ENCODE peak calls at places on chromosomes 16 and 17, in nine cellular contexts. One of them, this sample, is unnamed.

GRCh38 chr17:10130733-10131132 is 67.7 kb downstream of the GAS7 start:
- DNase-seq in esophagus muscularis mucosa: no peak
- DNase-seq in HFFc6: peak
- DNase-seq in bronchial epithelial cell: no peak
- DNase-seq in IMR-90: peak
- DNase-seq in dorsolateral prefrontal cortex: no peak
- DNase-seq in psoas muscle: no peak
- DNase-seq in AG09319: no peak
- DNase-seq in left ventricle myocardium inferior: no peak
- DNase-seq in this sample: no peak

GRCh38 chr17:30586818-30587595 is 109.8 kb downstream of the GOSR1 start:
- DNase-seq in esophagus muscularis mucosa: no peak
- DNase-seq in HFFc6: peak
- DNase-seq in bronchial epithelial cell: peak
- DNase-seq in IMR-90: peak
- DNase-seq in dorsolateral prefrontal cortex: no peak
- DNase-seq in psoas muscle: no peak
- DNase-seq in AG09319: no peak
- DNase-seq in left ventricle myocardium inferior: no peak
- DNase-seq in this sample: peak

GRCh38 chr17:12431188-12431587 is 234.5 kb upstream of the MYOCD start:
- DNase-seq in esophagus muscularis mucosa: no peak
- DNase-seq in HFFc6: no peak
- DNase-seq in bronchial epithelial cell: no peak
- DNase-seq in IMR-90: no peak
- DNase-seq in dorsolateral prefrontal cortex: no peak
- DNase-seq in psoas muscle: no peak
- DNase-seq in AG09319: no peak
- DNase-seq in left ventricle myocardium inferior: no peak
- DNase-seq in this sample: no peak

GRCh38 chr16:28491080-28491969 is 549 bp downstream of the CLN3 start:
- DNase-seq in esophagus muscularis mucosa: peak
- DNase-seq in HFFc6: peak
- DNase-seq in bronchial epithelial cell: peak
- DNase-seq in IMR-90: no peak
- DNase-seq in dorsolateral prefrontal cortex: no peak
- DNase-seq in psoas muscle: peak
- DNase-seq in AG09319: no peak
- DNase-seq in left ventricle myocardium inferior: peak
- DNase-seq in this sample: peak

GRCh38 chr17:12180644-12181261 is 160.1 kb downstream of the MAP2K4 start:
- DNase-seq in esophagus muscularis mucosa: no peak
- DNase-seq in HFFc6: peak
- DNase-seq in bronchial epithelial cell: peak
- DNase-seq in IMR-90: peak
- DNase-seq in dorsolateral prefrontal cortex: no peak
- DNase-seq in psoas muscle: no peak
- DNase-seq in AG09319: peak
- DNase-seq in left ventricle myocardium inferior: no peak
- DNase-seq in this sample: peak

GRCh38 chr17:28268610-28269313 is 50.2 kb upstream of the TMEM97 start:
- DNase-seq in esophagus muscularis mucosa: no peak
- DNase-seq in HFFc6: no peak
- DNase-seq in bronchial epithelial cell: no peak
- DNase-seq in IMR-90: no peak
- DNase-seq in dorsolateral prefrontal cortex: no peak
- DNase-seq in psoas muscle: no peak
- DNase-seq in AG09319: no peak
- DNase-seq in left ventricle myocardium inferior: no peak
- DNase-seq in this sample: no peak

GRCh38 chr17:57945999-57946797 is 9.0 kb downstream of the CUEDC1 start:
- DNase-seq in esophagus muscularis mucosa: no peak
- DNase-seq in HFFc6: peak
- DNase-seq in bronchial epithelial cell: peak
- DNase-seq in IMR-90: peak
- DNase-seq in dorsolateral prefrontal cortex: no peak
- DNase-seq in psoas muscle: no peak
- DNase-seq in AG09319: no peak
- DNase-seq in left ventricle myocardium inferior: no peak
- DNase-seq in this sample: peak

GRCh38 chr16:81366316-81366932 is 51.7 kb downstream of the GAN start:
- DNase-seq in esophagus muscularis mucosa: no peak
- DNase-seq in HFFc6: peak
- DNase-seq in bronchial epithelial cell: peak
- DNase-seq in IMR-90: peak
- DNase-seq in dorsolateral prefrontal cortex: no peak
- DNase-seq in psoas muscle: no peak
- DNase-seq in AG09319: peak
- DNase-seq in left ventricle myocardium inferior: no peak
- DNase-seq in this sample: peak

GRCh38 chr17:19739241-19740201 is 8.6 kb downstream of the ALDH3A1 start:
- DNase-seq in esophagus muscularis mucosa: no peak
- DNase-seq in HFFc6: no peak
- DNase-seq in bronchial epithelial cell: no peak
- DNase-seq in IMR-90: no peak
- DNase-seq in dorsolateral prefrontal cortex: no peak
- DNase-seq in psoas muscle: no peak
- DNase-seq in AG09319: no peak
- DNase-seq in left ventricle myocardium inferior: no peak
- DNase-seq in this sample: no peak

GRCh38 chr16:72763927-72764628 is 283.9 kb downstream of the ZFHX3 start:
- DNase-seq in esophagus muscularis mucosa: no peak
- DNase-seq in HFFc6: no peak
- DNase-seq in bronchial epithelial cell: no peak
- DNase-seq in IMR-90: no peak
- DNase-seq in dorsolateral prefrontal cortex: no peak
- DNase-seq in psoas muscle: no peak
- DNase-seq in AG09319: no peak
- DNase-seq in left ventricle myocardium inferior: no peak
- DNase-seq in this sample: no peak

GRCh38 chr17:73156887-73157870 is 7.6 kb upstream of the SSTR2 start:
- DNase-seq in esophagus muscularis mucosa: no peak
- DNase-seq in HFFc6: no peak
- DNase-seq in bronchial epithelial cell: no peak
- DNase-seq in IMR-90: no peak
- DNase-seq in dorsolateral prefrontal cortex: no peak
- DNase-seq in psoas muscle: no peak
- DNase-seq in AG09319: no peak
- DNase-seq in left ventricle myocardium inferior: no peak
- DNase-seq in this sample: no peak

GRCh38 chr17:64357191-64357981 is 33.3 kb downstream of the PECAM1 start:
- DNase-seq in esophagus muscularis mucosa: peak
- DNase-seq in HFFc6: peak
- DNase-seq in bronchial epithelial cell: peak
- DNase-seq in IMR-90: peak
- DNase-seq in dorsolateral prefrontal cortex: peak
- DNase-seq in psoas muscle: peak
- DNase-seq in AG09319: peak
- DNase-seq in left ventricle myocardium inferior: peak
- DNase-seq in this sample: peak
- TF ChIP-seq CTCF in esophagus muscularis mucosa: no peak
- TF ChIP-seq CTCF in HFFc6: no peak
- TF ChIP-seq CTCF in bronchial epithelial cell: no peak
- TF ChIP-seq CTCF in IMR-90: no peak
- TF ChIP-seq CTCF in dorsolateral prefrontal cortex: no peak
- TF ChIP-seq CTCF in psoas muscle: no peak
- TF ChIP-seq CTCF in AG09319: no peak
- TF ChIP-seq CTCF in left ventricle myocardium inferior: no peak
- TF ChIP-seq CTCF in this sample: no peak

DNA sequence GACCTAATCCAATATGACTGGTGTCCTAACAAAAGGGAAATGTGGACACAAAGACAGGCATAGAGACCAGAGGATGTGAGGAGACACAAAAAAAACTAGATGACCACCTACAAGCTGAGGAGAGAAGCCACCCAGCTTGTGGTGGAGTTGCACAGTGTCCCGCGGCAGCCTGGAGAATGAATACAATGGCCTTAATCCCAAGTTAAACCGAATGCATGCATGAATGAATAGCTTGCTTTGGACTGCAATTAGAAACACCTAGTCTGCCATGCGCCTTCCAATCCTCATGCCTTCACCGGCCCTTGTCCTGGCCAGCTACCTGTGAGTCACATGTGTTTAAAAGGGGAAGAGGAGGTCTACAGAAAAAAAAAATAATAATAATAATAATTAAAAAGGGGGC is 72.0 kb downstream of the CNGB1 start:
- DNase-seq in esophagus muscularis mucosa: no peak
- DNase-seq in HFFc6: no peak
- DNase-seq in bronchial epithelial cell: peak
- DNase-seq in IMR-90: no peak
- DNase-seq in dorsolateral prefrontal cortex: no peak
- DNase-seq in psoas muscle: no peak
- DNase-seq in AG09319: no peak
- DNase-seq in left ventricle myocardium inferior: no peak
- DNase-seq in this sample: no peak
- TF ChIP-seq CTCF in esophagus muscularis mucosa: no peak
- TF ChIP-seq CTCF in HFFc6: no peak
- TF ChIP-seq CTCF in bronchial epithelial cell: no peak
- TF ChIP-seq CTCF in IMR-90: no peak
- TF ChIP-seq CTCF in dorsolateral prefrontal cortex: no peak
- TF ChIP-seq CTCF in psoas muscle: no peak
- TF ChIP-seq CTCF in AG09319: no peak
- TF ChIP-seq CTCF in left ventricle myocardium inferior: no peak
- TF ChIP-seq CTCF in this sample: no peak

DNA sequence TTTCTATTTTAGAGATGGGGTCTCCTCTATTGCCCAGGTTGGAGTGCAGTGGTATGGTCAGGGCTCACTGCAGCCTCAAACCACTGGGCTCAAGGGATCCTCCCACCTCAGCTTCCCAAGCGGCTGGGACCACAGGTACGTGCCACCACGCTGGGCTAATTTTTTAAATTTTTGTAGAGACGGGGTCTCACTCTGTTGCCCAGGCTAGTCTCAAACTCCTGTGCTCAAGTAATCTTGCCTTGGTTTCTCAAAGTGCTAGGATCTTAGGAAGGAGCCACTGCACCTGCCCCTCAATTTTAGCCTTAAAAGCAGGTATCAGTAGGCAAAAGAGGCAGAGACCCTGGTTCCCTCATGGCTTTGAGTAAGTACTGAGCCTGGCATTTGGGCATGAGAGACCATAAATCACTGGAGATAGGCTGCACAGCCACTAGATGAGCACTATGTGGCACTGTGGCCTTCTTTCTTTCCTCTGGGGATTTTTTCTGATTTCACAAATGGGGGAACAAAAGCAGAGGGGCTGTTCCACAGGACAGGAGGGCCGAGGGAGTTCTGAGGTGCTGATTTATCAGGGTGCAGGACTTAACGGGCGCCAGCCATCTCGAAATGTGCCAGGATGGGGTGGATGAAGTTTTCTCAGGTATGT is 82.2 kb downstream of the PLXDC1 start:
- DNase-seq in esophagus muscularis mucosa: no peak
- DNase-seq in HFFc6: peak
- DNase-seq in bronchial epithelial cell: peak
- DNase-seq in IMR-90: peak
- DNase-seq in dorsolateral prefrontal cortex: no peak
- DNase-seq in psoas muscle: no peak
- DNase-seq in AG09319: no peak
- DNase-seq in left ventricle myocardium inferior: no peak
- DNase-seq in this sample: peak
- TF ChIP-seq CTCF in esophagus muscularis mucosa: peak
- TF ChIP-seq CTCF in HFFc6: peak
- TF ChIP-seq CTCF in bronchial epithelial cell: peak
- TF ChIP-seq CTCF in IMR-90: peak
- TF ChIP-seq CTCF in dorsolateral prefrontal cortex: no peak
- TF ChIP-seq CTCF in psoas muscle: peak
- TF ChIP-seq CTCF in AG09319: peak
- TF ChIP-seq CTCF in left ventricle myocardium inferior: peak
- TF ChIP-seq CTCF in this sample: peak

GRCh38 chr16:85479972-85480726 is 133.0 kb upstream of the GSE1 start:
- DNase-seq in esophagus muscularis mucosa: no peak
- DNase-seq in HFFc6: no peak
- DNase-seq in bronchial epithelial cell: no peak
- DNase-seq in IMR-90: no peak
- DNase-seq in dorsolateral prefrontal cortex: no peak
- DNase-seq in psoas muscle: no peak
- DNase-seq in AG09319: no peak
- DNase-seq in left ventricle myocardium inferior: no peak
- DNase-seq in this sample: no peak
- TF ChIP-seq CTCF in esophagus muscularis mucosa: no peak
- TF ChIP-seq CTCF in HFFc6: no peak
- TF ChIP-seq CTCF in bronchial epithelial cell: peak
- TF ChIP-seq CTCF in IMR-90: no peak
- TF ChIP-seq CTCF in dorsolateral prefrontal cortex: no peak
- TF ChIP-seq CTCF in psoas muscle: no peak
- TF ChIP-seq CTCF in AG09319: no peak
- TF ChIP-seq CTCF in left ventricle myocardium inferior: peak
- TF ChIP-seq CTCF in this sample: no peak

GRCh38 chr16:11976850-11977205 is 294 bp downstream of the SNX29 start:
- DNase-seq in esophagus muscularis mucosa: no peak
- DNase-seq in HFFc6: no peak
- DNase-seq in bronchial epithelial cell: no peak
- DNase-seq in IMR-90: no peak
- DNase-seq in dorsolateral prefrontal cortex: no peak
- DNase-seq in psoas muscle: no peak
- DNase-seq in AG09319: no peak
- DNase-seq in left ventricle myocardium inferior: no peak
- DNase-seq in this sample: peak

GRCh38 chr16:11967195-11967911 is 2.3 kb downstream of the TNFRSF17 start:
- DNase-seq in esophagus muscularis mucosa: no peak
- DNase-seq in HFFc6: no peak
- DNase-seq in bronchial epithelial cell: no peak
- DNase-seq in IMR-90: no peak
- DNase-seq in dorsolateral prefrontal cortex: no peak
- DNase-seq in psoas muscle: no peak
- DNase-seq in AG09319: no peak
- DNase-seq in left ventricle myocardium inferior: no peak
- DNase-seq in this sample: no peak

GRCh38 chr16:11973065-11973464 is 3.5 kb upstream of the SNX29 start:
- DNase-seq in esophagus muscularis mucosa: no peak
- DNase-seq in HFFc6: no peak
- DNase-seq in bronchial epithelial cell: peak
- DNase-seq in IMR-90: no peak
- DNase-seq in dorsolateral prefrontal cortex: no peak
- DNase-seq in psoas muscle: no peak
- DNase-seq in AG09319: no peak
- DNase-seq in left ventricle myocardium inferior: no peak
- DNase-seq in this sample: no peak

GRCh38 chr16:11968577-11968976 is 3.6 kb downstream of the TNFRSF17 start:
- DNase-seq in esophagus muscularis mucosa: no peak
- DNase-seq in HFFc6: no peak
- DNase-seq in bronchial epithelial cell: no peak
- DNase-seq in IMR-90: no peak
- DNase-seq in dorsolateral prefrontal cortex: no peak
- DNase-seq in psoas muscle: no peak
- DNase-seq in AG09319: no peak
- DNase-seq in left ventricle myocardium inferior: no peak
- DNase-seq in this sample: no peak

DNA sequence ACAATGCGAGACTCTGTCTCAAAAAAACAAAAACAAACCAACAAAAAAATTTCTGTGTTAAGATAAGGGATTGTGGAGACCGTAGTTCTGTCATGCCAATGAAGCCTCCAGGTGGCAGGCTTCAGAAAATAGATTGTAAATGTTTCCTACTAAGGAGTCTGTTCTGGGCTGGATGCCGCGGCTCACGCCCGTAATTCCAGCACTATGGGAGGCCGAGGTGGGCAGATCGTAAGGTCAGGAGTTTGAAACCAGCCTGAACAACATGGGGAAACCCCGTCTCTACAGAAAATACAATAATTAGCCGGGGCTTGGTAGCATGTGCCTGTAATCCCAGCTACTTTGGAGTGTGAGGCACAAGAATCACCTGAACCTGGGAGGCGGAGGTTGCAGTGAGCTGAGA is 4.4 kb upstream of the SNX29 start:
- DNase-seq in esophagus muscularis mucosa: no peak
- DNase-seq in HFFc6: no peak
- DNase-seq in bronchial epithelial cell: no peak
- DNase-seq in IMR-90: no peak
- DNase-seq in dorsolateral prefrontal cortex: no peak
- DNase-seq in psoas muscle: no peak
- DNase-seq in AG09319: no peak
- DNase-seq in left ventricle myocardium inferior: no peak
- DNase-seq in this sample: peak
- TF ChIP-seq CTCF in esophagus muscularis mucosa: no peak
- TF ChIP-seq CTCF in HFFc6: peak
- TF ChIP-seq CTCF in bronchial epithelial cell: no peak
- TF ChIP-seq CTCF in IMR-90: peak
- TF ChIP-seq CTCF in dorsolateral prefrontal cortex: no peak
- TF ChIP-seq CTCF in psoas muscle: peak
- TF ChIP-seq CTCF in AG09319: no peak
- TF ChIP-seq CTCF in left ventricle myocardium inferior: peak
- TF ChIP-seq CTCF in this sample: no peak